ENCODE peak calls at places on chromosome 18, in eight cellular contexts. Q, K, T, S, V, F, R and D are unnamed samples.

GRCh38 chr18:11274144-11274762 is 124.9 kb upstream of the PIEZO2 start:
- DNase-seq in Q (no peak), K (no peak), T (no peak), S (no peak), V (no peak), F (no peak), R (no peak), D (no peak)

GRCh38 chr18:58013241-58014211 is 30.5 kb upstream of the NEDD4L start:
- DNase-seq in Q (no peak), K (no peak), T (peak; percentile 67), S (no peak), V (no peak), F (no peak), R (peak; percentile 55), D (no peak)

GRCh38 chr18:1048048-1048447 is 143.4 kb downstream of the ADCYAP1 start:
- DNase-seq in Q (no peak), K (no peak), T (no peak), S (no peak), V (no peak), F (no peak), R (peak; percentile 13), D (no peak)

GRCh38 chr18:67599277-67599676 is 82.8 kb upstream of the DSEL start:
- DNase-seq in Q (no peak), K (no peak), T (no peak), S (no peak), V (no peak), F (no peak), R (peak; percentile 71), D (no peak)

GRCh38 chr18:7417742-7418141 is 149.4 kb upstream of the PTPRM start:
- DNase-seq in Q (no peak), K (no peak), T (peak; percentile 87), S (no peak), V (no peak), F (no peak), R (peak; percentile 57), D (no peak)

GRCh38 chr18:36760598-36760997 is 68.2 kb downstream of the TPGS2 start:
- DNase-seq in Q (no peak), K (no peak), T (no peak), S (no peak), V (no peak), F (no peak), R (no peak), D (no peak)

GRCh38 chr18:10570622-10571021 is 44.8 kb downstream of the NAPG start:
- DNase-seq in Q (no peak), K (no peak), T (no peak), S (no peak), V (no peak), F (no peak), R (no peak), D (no peak)

GRCh38 chr18:36693931-36694661 is 134.7 kb downstream of the TPGS2 start:
- DNase-seq in Q (no peak), K (no peak), T (no peak), S (no peak), V (no peak), F (peak; percentile 15), R (peak; percentile 80), D (no peak)

GRCh38 chr18:12862874-12863482 is 21.1 kb downstream of the PTPN2 start:
- DNase-seq in Q (no peak), K (no peak), T (no peak), S (no peak), V (no peak), F (no peak), R (no peak), D (no peak)

GRCh38 chr18:12911025-12911927 is 27.2 kb upstream of the PTPN2 start:
- DNase-seq in Q (peak; percentile 42), K (peak; percentile 70), T (no peak), S (peak; percentile 62), V (peak; percentile 60), F (peak; percentile 10), R (peak; percentile 32), D (peak; percentile 63)

GRCh38 chr18:70074091-70074490 is 126.4 kb upstream of the CD226 start:
- DNase-seq in Q (no peak), K (no peak), T (no peak), S (no peak), V (no peak), F (no peak), R (peak; percentile 33), D (no peak)

GRCh38 chr18:34729264-34729663 is 19.2 kb downstream of the DTNA start:
- DNase-seq in Q (no peak), K (no peak), T (no peak), S (peak; percentile 59), V (peak; percentile 8), F (no peak), R (peak; percentile 55), D (peak; percentile 45)

GRCh38 chr18:22098563-22098989 is 70.8 kb upstream of the GATA6 start:
- DNase-seq in Q (no peak), K (no peak), T (no peak), S (no peak), V (no peak), F (no peak), R (peak; percentile 15), D (no peak)

GRCh38 chr18:41906528-41907256 is 48.3 kb upstream of the PIK3C3 start:
- DNase-seq in Q (no peak), K (peak; percentile 56), T (peak; percentile 26), S (no peak), V (peak; percentile 10), F (no peak), R (peak; percentile 54), D (no peak)

GRCh38 chr18:76823166-76823539 is 796 bp downstream of the ZNF236 start:
- DNase-seq in Q (no peak), K (no peak), T (no peak), S (no peak), V (no peak), F (no peak), R (no peak), D (no peak)

GRCh38 chr18:79904357-79905147 is 46.9 kb downstream of the SLC66A2 start:
- DNase-seq in Q (no peak), K (peak; percentile 8), T (peak; percentile 50), S (peak; percentile 18), V (no peak), F (no peak), R (no peak), D (no peak)

GRCh38 chr18:48308755-48309154 is 100.4 kb downstream of the ZBTB7C start:
- DNase-seq in Q (no peak), K (no peak), T (no peak), S (no peak), V (no peak), F (no peak), R (no peak), D (no peak)

GRCh38 chr18:53380063-53380639 is 844.3 kb downstream of the MBD2 start:
- DNase-seq in Q (no peak), K (no peak), T (peak; percentile 0), S (no peak), V (no peak), F (no peak), R (peak; percentile 7), D (no peak)

GRCh38 chr18:34942276-34942675 is 98.9 kb upstream of the MAPRE2 start:
- DNase-seq in Q (no peak), K (no peak), T (no peak), S (no peak), V (no peak), F (no peak), R (peak; percentile 6), D (no peak)

GRCh38 chr18:38648184-38648583 is 1082.6 kb upstream of the CELF4 start:
- DNase-seq in Q (no peak), K (no peak), T (no peak), S (no peak), V (no peak), F (no peak), R (no peak), D (no peak)

GRCh38 chr18:79410171-79410641 is 14.5 kb downstream of the NFATC1 start:
- DNase-seq in Q (no peak), K (no peak), T (no peak), S (no peak), V (no peak), F (no peak), R (no peak), D (no peak)

GRCh38 chr18:70469916-70470315 is 181.1 kb downstream of the SOCS6 start:
- DNase-seq in Q (no peak), K (no peak), T (no peak), S (no peak), V (no peak), F (peak; percentile 60), R (peak; percentile 12), D (no peak)

GRCh38 chr18:50044402-50044801 is 150.5 kb downstream of the MYO5B start:
- DNase-seq in Q (no peak), K (no peak), T (no peak), S (peak; percentile 35), V (no peak), F (no peak), R (no peak), D (peak; percentile 16)

GRCh38 chr18:79540914-79541301 is 138.7 kb upstream of the CTDP1 start:
- DNase-seq in Q (no peak), K (no peak), T (no peak), S (peak; percentile 17), V (no peak), F (no peak), R (no peak), D (no peak)

GRCh38 chr18:3995476-3996102 is 459.5 kb downstream of the DLGAP1 start:
- DNase-seq in Q (peak; percentile 14), K (peak; percentile 60), T (no peak), S (peak; percentile 53), V (peak; percentile 14), F (no peak), R (peak; percentile 74), D (peak; percentile 47)